ENCODE peak calls at places on chromosome 10, in nine cellular contexts. B is cardiac muscle cell, S is adrenal gland, O is mucosa of descending colon, V is lower lobe of right lung, Q is left lung, P is gastrocnemius medialis, N is psoas muscle, E is colonic mucosa. D is an unnamed sample.

GRCh38 chr10:26959841-26960240 is 99.1 kb upstream of the ABI1 start:
- DNase-seq in O (no peak), E (no peak), B (no peak), Q (no peak), N (no peak), S (no peak), V (no peak), P (no peak), D (no peak)

GRCh38 chr10:129045658-129046057 is 421.4 kb upstream of the MGMT start:
- DNase-seq in O (no peak), V (no peak), B (no peak), P (no peak), E (no peak), S (no peak), Q (no peak), N (no peak), D (no peak)

GRCh38 chr10:46517541-46517940 is 38.9 kb downstream of the GPRIN2 start:
- DNase-seq in E (no peak), B (no peak), O (no peak), S (peak; percentile 10), N (no peak), P (no peak), V (peak; percentile 25), Q (no peak), D (no peak)

GRCh38 chr10:7417103-7417623 is 6.3 kb upstream of the SFMBT2 start:
- DNase-seq in N (no peak), Q (no peak), V (no peak), E (no peak), S (no peak), P (no peak), B (no peak), O (no peak), D (no peak)

GRCh38 chr10:98224509-98224908 is 43.5 kb downstream of the LOXL4 start:
- DNase-seq in N (no peak), P (no peak), Q (no peak), S (no peak), B (no peak), O (no peak), E (no peak), V (no peak), D (no peak)

GRCh38 chr10:98460837-98461499 is 14.2 kb upstream of the HPS1 start:
- DNase-seq in S (peak; percentile 87), O (no peak), B (peak; percentile 59), E (peak; percentile 63), N (no peak), V (no peak), P (peak; percentile 23), Q (no peak), D (no peak)

GRCh38 chr10:124005991-124006392 is 87.4 kb downstream of the CHST15 start:
- DNase-seq in V (no peak), S (no peak), Q (no peak), N (no peak), B (no peak), O (no peak), P (no peak), E (no peak), D (no peak)

GRCh38 chr10:100469756-100470155 is 6.9 kb downstream of the WNT8B start:
- DNase-seq in O (no peak), N (no peak), P (no peak), V (no peak), E (no peak), B (no peak), Q (no peak), S (no peak), D (no peak)

GRCh38 chr10:96082748-96083147 is 39.4 kb downstream of the CCNJ start:
- DNase-seq in E (no peak), O (no peak), S (no peak), Q (no peak), P (no peak), V (no peak), N (no peak), B (no peak), D (no peak)

GRCh38 chr10:15853800-15854199 is 6.5 kb downstream of the MINDY3 start:
- DNase-seq in Q (no peak), P (no peak), N (no peak), S (no peak), O (no peak), B (no peak), E (no peak), V (no peak), D (no peak)
- H3K9me3 ChIP-seq in Q (peaks cover 11% of the 10 kb centered on the region), P (no peaks in the 10 kb centered on the region), N (peaks cover 9% of the 10 kb centered on the region), S (no peaks in the 10 kb centered on the region), O (peaks cover 14% of the 10 kb centered on the region), B (no peaks in the 10 kb centered on the region), E (no peaks in the 10 kb centered on the region), V (peaks cover 10% of the 10 kb centered on the region), D (no peaks in the 10 kb centered on the region)

GRCh38 chr10:113060221-113061053 is 110.4 kb downstream of the TCF7L2 start:
- DNase-seq in V (peak; percentile 55), S (no peak), P (peak; percentile 22), N (peak; percentile 74), B (no peak), O (no peak), E (peak; percentile 62), Q (no peak), D (no peak)

GRCh38 chr10:113058175-113058961 is 108.3 kb downstream of the TCF7L2 start:
- DNase-seq in S (no peak), B (peak; percentile 75), V (no peak), E (peak; percentile 59), O (no peak), N (no peak), Q (no peak), P (no peak), D (no peak)

GRCh38 chr10:113059001-113059780 is 109.1 kb downstream of the TCF7L2 start:
- DNase-seq in B (no peak), E (peak; percentile 49), V (no peak), S (no peak), N (no peak), Q (no peak), O (no peak), P (no peak), D (no peak)

GRCh38 chr10:113062977-113063967 is 113.2 kb downstream of the TCF7L2 start:
- DNase-seq in P (no peak), B (peak; percentile 28), O (no peak), E (no peak), V (no peak), Q (no peak), N (no peak), S (no peak), D (no peak)

DNA sequence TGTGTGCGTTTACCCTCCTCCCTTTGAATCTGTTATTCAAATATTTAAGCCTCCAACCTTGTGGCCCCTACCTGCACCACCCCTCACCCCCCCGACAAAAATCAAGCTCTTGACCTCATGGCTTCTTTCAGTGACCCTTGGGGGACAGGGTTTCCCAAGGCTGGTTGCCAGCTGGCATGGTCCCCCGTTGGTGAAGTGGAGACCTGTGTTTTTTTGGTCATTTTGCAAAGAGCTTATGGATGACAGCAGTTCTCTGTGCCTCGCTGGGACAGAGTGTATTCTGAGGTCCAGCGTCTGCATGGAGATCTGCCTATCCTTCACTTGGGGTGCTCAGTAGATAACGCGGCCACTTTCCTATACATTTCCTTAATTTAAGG is 111.0 kb downstream of the TCF7L2 start:
- DNase-seq in B (no peak), V (no peak), N (no peak), S (no peak), O (no peak), E (no peak), Q (no peak), P (no peak), D (no peak)
- H3K4me1 ChIP-seq in B (peaks cover 86% of the 10 kb centered on the region), V (peaks cover 88% of the 10 kb centered on the region), N (peaks cover 22% of the 10 kb centered on the region), S (peaks cover 9% of the 10 kb centered on the region), O (peaks cover 35% of the 10 kb centered on the region), E (peaks cover 9% of the 10 kb centered on the region), Q (peaks cover 51% of the 10 kb centered on the region), P (peaks cover 30% of the 10 kb centered on the region), D (peaks cover 15% of the 10 kb centered on the region)

DNA sequence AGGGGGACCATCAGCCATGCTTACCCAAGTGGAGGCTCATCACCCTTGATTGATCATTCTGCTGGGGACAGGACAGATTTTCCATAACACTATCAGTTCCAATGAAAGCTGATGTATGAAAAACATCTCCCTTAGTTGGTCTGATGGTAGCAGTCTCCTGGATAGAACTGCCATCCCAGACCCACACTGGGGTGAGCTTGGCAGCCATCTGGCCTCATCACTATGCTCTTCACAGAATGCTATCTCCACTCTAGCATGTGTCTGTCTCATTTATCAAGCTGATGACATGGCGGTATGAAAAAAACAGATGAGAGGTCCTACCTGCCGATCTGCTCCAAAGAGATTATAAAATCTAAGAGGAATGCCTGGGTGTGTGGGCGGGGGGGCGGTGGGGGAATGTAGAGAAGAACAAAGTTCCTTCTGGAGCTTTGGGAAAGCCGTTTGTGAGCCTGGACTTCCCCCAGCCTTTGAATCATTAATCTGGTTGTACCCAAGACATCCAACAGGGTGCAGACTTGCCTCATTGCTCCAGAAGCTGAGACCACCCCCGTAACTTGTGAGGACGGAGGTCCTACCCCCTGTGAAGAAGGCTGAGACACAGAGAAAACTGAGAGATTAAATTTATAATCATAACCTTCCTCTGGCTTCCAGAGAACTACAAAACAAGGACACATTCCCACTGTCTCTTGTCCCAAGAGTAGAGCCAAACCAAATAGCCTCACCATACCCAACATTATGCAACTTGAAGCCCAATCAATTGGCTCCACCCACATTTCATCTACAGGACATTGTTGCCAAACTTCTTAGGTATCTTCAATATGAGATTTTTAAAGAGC is 340.9 kb downstream of the KCNMA1 start:
- DNase-seq in N (no peak), B (no peak), O (no peak), S (no peak), Q (no peak), E (no peak), V (no peak), P (no peak), D (no peak)
- TF ChIP-seq CTCF in N (no peak), B (no peak), O (no peak), S (no peak), Q (no peak), E (no peak), V (no peak), P (no peak), D (no peak)

GRCh38 chr10:83522881-83523386 is 616.4 kb upstream of the GHITM start:
- DNase-seq in E (no peak), O (no peak), B (no peak), P (no peak), Q (no peak), V (no peak), N (no peak), S (no peak), D (no peak)

GRCh38 chr10:83518779-83519178 is 620.5 kb upstream of the GHITM start:
- DNase-seq in O (no peak), P (no peak), N (no peak), Q (no peak), B (no peak), S (no peak), V (no peak), E (no peak), D (no peak)

GRCh38 chr10:83516788-83517187 is 622.5 kb upstream of the GHITM start:
- DNase-seq in P (no peak), E (no peak), S (no peak), N (no peak), V (no peak), Q (no peak), B (no peak), O (no peak), D (no peak)

GRCh38 chr10:83527934-83528333 is 611.4 kb upstream of the GHITM start:
- DNase-seq in P (no peak), E (no peak), Q (no peak), N (no peak), V (no peak), B (no peak), S (no peak), O (no peak), D (no peak)

DNA sequence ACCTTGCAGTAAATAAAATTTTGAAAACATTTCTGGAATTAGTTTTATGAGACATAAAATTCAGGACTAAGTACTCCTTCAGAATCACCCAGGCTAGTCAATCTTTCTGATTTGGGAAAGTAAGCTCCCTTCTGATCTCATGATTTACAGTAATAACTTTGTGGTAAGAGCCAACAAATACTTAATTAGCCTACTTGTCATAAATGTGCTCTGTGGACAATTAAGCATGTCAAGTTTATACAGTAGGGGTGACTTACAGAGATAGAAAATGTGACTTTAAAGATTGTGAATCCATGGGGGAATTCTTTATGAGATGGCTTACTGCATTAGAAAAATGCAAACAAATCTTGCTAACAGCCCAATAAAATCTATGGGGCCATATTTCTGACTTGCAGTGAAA is 616.9 kb upstream of the GHITM start:
- DNase-seq in Q (no peak), E (no peak), N (no peak), B (no peak), S (no peak), P (no peak), O (no peak), V (no peak), D (no peak)
- H3K9me3 ChIP-seq in Q (peaks cover 13% of the 10 kb centered on the region), E (no peaks in the 10 kb centered on the region), N (no peaks in the 10 kb centered on the region), B (no peaks in the 10 kb centered on the region), S (no peaks in the 10 kb centered on the region), P (no peaks in the 10 kb centered on the region), O (peaks cover 12% of the 10 kb centered on the region), V (peaks cover 4% of the 10 kb centered on the region), D (no peaks in the 10 kb centered on the region)

D was measured in CD8-positive, alpha-beta T cell.